ENCODE peak calls at places on chromosomes 6 and 20, in five cellular contexts. One of them, this sample, is unnamed.

GRCh38 chr6:95087394-95088097 is 489.8 kb upstream of the MANEA start:
- DNase-seq in aorta: no peak
- DNase-seq in Peyer's patch: no peak
- DNase-seq in SK-N-SH: peak; percentile 34
- DNase-seq in adrenal gland: peak; percentile 43
- DNase-seq in this sample: no peak

GRCh38 chr6:17899491-17899890 is 87.9 kb downstream of the KIF13A start:
- DNase-seq in aorta: no peak
- DNase-seq in Peyer's patch: no peak
- DNase-seq in SK-N-SH: no peak
- DNase-seq in adrenal gland: no peak
- DNase-seq in this sample: no peak

GRCh38 chr6:5135783-5136376 is 50.7 kb downstream of the PPP1R3G start:
- DNase-seq in aorta: no peak
- DNase-seq in Peyer's patch: no peak
- DNase-seq in SK-N-SH: peak; percentile 53
- DNase-seq in adrenal gland: no peak
- DNase-seq in this sample: no peak

GRCh38 chr6:108648186-108648585 is 87.5 kb downstream of the FOXO3 start:
- DNase-seq in aorta: no peak
- DNase-seq in Peyer's patch: no peak
- DNase-seq in SK-N-SH: no peak
- DNase-seq in adrenal gland: no peak
- DNase-seq in this sample: no peak

GRCh38 chr20:40322941-40323340 is 366.1 kb downstream of the MAFB start:
- DNase-seq in aorta: no peak
- DNase-seq in Peyer's patch: no peak
- DNase-seq in SK-N-SH: no peak
- DNase-seq in adrenal gland: no peak
- DNase-seq in this sample: no peak

GRCh38 chr6:45076217-45076616 is 251.9 kb upstream of the RUNX2 start:
- DNase-seq in aorta: no peak
- DNase-seq in Peyer's patch: no peak
- DNase-seq in SK-N-SH: no peak
- DNase-seq in adrenal gland: no peak
- DNase-seq in this sample: no peak

GRCh38 chr20:48701702-48702101 is 126.1 kb downstream of the PREX1 start:
- DNase-seq in aorta: peak; percentile 9
- DNase-seq in Peyer's patch: no peak
- DNase-seq in SK-N-SH: no peak
- DNase-seq in adrenal gland: no peak
- DNase-seq in this sample: no peak

GRCh38 chr6:85408039-85408438 is 41.8 kb upstream of the NT5E start:
- DNase-seq in aorta: no peak
- DNase-seq in Peyer's patch: no peak
- DNase-seq in SK-N-SH: no peak
- DNase-seq in adrenal gland: no peak
- DNase-seq in this sample: no peak

GRCh38 chr20:37789408-37789807 is 95.6 kb downstream of the CTNNBL1 start:
- DNase-seq in aorta: no peak
- DNase-seq in Peyer's patch: no peak
- DNase-seq in SK-N-SH: no peak
- DNase-seq in adrenal gland: no peak
- DNase-seq in this sample: no peak

GRCh38 chr6:52697903-52698302 is 27.0 kb downstream of the TMEM14A start:
- DNase-seq in aorta: no peak
- DNase-seq in Peyer's patch: no peak
- DNase-seq in SK-N-SH: peak; percentile 6
- DNase-seq in adrenal gland: no peak
- DNase-seq in this sample: no peak

GRCh38 chr20:30503992-30504570 is 753.4 kb upstream of the DEFB115 start:
- DNase-seq in aorta: no peak
- DNase-seq in Peyer's patch: no peak
- DNase-seq in SK-N-SH: no peak
- DNase-seq in adrenal gland: no peak
- DNase-seq in this sample: no peak

GRCh38 chr20:9503530-9504251 is 10.7 kb upstream of the LAMP5 start:
- DNase-seq in aorta: peak; percentile 45
- DNase-seq in Peyer's patch: no peak
- DNase-seq in SK-N-SH: no peak
- DNase-seq in adrenal gland: no peak
- DNase-seq in this sample: no peak

GRCh38 chr20:5114403-5114802 is 5.4 kb downstream of the PCNA start:
- DNase-seq in aorta: no peak
- DNase-seq in Peyer's patch: no peak
- DNase-seq in SK-N-SH: no peak
- DNase-seq in adrenal gland: no peak
- DNase-seq in this sample: no peak

GRCh38 chr6:43274916-43275597 is 23.0 kb upstream of the SLC22A7 start:
- DNase-seq in aorta: no peak
- DNase-seq in Peyer's patch: peak; percentile 89
- DNase-seq in SK-N-SH: peak; percentile 88
- DNase-seq in adrenal gland: no peak
- DNase-seq in this sample: no peak

GRCh38 chr20:44253528-44253927 is 6.4 kb downstream of the GDAP1L1 start:
- DNase-seq in aorta: no peak
- DNase-seq in Peyer's patch: no peak
- DNase-seq in SK-N-SH: peak; percentile 55
- DNase-seq in adrenal gland: no peak
- DNase-seq in this sample: no peak

GRCh38 chr20:25464501-25465204 is 57.2 kb downstream of the GINS1 start:
- DNase-seq in aorta: no peak
- DNase-seq in Peyer's patch: no peak
- DNase-seq in SK-N-SH: peak; percentile 65
- DNase-seq in adrenal gland: no peak
- DNase-seq in this sample: peak; percentile 20

GRCh38 chr6:40563111-40563510 is 24.1 kb downstream of the LRFN2 start:
- DNase-seq in aorta: no peak
- DNase-seq in Peyer's patch: no peak
- DNase-seq in SK-N-SH: no peak
- DNase-seq in adrenal gland: no peak
- DNase-seq in this sample: no peak

GRCh38 chr6:52022675-52023074 is 64.7 kb downstream of the PKHD1 start:
- DNase-seq in aorta: no peak
- DNase-seq in Peyer's patch: no peak
- DNase-seq in SK-N-SH: no peak
- DNase-seq in adrenal gland: no peak
- DNase-seq in this sample: no peak

DNA sequence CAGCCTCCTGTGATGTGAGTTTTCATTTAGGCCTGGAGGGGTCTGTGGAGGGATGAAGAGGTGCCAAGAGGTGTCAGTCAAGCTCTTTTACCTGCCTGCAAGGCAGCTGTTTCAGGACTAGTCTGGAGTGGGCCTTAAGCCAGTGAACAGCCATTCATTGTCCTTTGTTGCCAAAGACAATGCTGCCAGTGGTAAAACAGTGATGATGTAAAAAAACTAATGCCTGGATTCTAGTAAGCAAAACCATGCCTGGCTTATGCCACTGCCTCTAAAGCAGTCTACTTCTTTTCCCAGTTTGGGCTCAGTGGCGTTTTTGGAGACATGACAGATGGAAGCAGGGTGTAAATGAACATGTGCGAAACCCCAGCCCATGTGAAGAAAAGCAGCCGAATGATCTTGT is 93.5 kb upstream of the KCNK16 start:
- DNase-seq in aorta: no peak
- DNase-seq in Peyer's patch: no peak
- DNase-seq in SK-N-SH: no peak
- DNase-seq in adrenal gland: no peak
- DNase-seq in this sample: no peak
- H3K27ac ChIP-seq in aorta: no peak overlapping the region
- H3K27ac ChIP-seq in Peyer's patch: no peak overlapping the region
- H3K27ac ChIP-seq in SK-N-SH: no peak overlapping the region
- H3K27ac ChIP-seq in adrenal gland: no peak overlapping the region
- H3K27ac ChIP-seq in this sample: no peak overlapping the region

GRCh38 chr6:63478751-63479150 is 93.5 kb upstream of the LOC128125822 start:
- DNase-seq in aorta: no peak
- DNase-seq in Peyer's patch: no peak
- DNase-seq in SK-N-SH: no peak
- DNase-seq in adrenal gland: no peak
- DNase-seq in this sample: no peak
- H3K27ac ChIP-seq in aorta: no peak overlapping the region
- H3K27ac ChIP-seq in Peyer's patch: no peak overlapping the region
- H3K27ac ChIP-seq in SK-N-SH: no peak overlapping the region
- H3K27ac ChIP-seq in adrenal gland: no peak overlapping the region
- H3K27ac ChIP-seq in this sample: no peak overlapping the region

GRCh38 chr6:144675231-144675861 is 390.2 kb downstream of the UTRN start:
- DNase-seq in aorta: peak; percentile 61
- DNase-seq in Peyer's patch: no peak
- DNase-seq in SK-N-SH: no peak
- DNase-seq in adrenal gland: peak; percentile 51
- DNase-seq in this sample: no peak
- H3K27ac ChIP-seq in aorta: no peak overlapping the region
- H3K27ac ChIP-seq in Peyer's patch: no peak overlapping the region
- H3K27ac ChIP-seq in SK-N-SH: peak overlapping the region; percentile 44
- H3K27ac ChIP-seq in adrenal gland: no peak overlapping the region
- H3K27ac ChIP-seq in this sample: no peak overlapping the region

GRCh38 chr20:33561981-33562601 is 72.2 kb downstream of the CBFA2T2 start:
- DNase-seq in aorta: peak; percentile 59
- DNase-seq in Peyer's patch: peak; percentile 61
- DNase-seq in SK-N-SH: peak; percentile 83
- DNase-seq in adrenal gland: peak; percentile 67
- DNase-seq in this sample: no peak
- H3K27ac ChIP-seq in aorta: peak overlapping the region; percentile 38
- H3K27ac ChIP-seq in Peyer's patch: no peak overlapping the region
- H3K27ac ChIP-seq in SK-N-SH: peak overlapping the region; percentile 97
- H3K27ac ChIP-seq in adrenal gland: peak overlapping the region; percentile 42
- H3K27ac ChIP-seq in this sample: no peak overlapping the region

GRCh38 chr20:34085544-34086040 is 26.5 kb downstream of the EIF2S2 start:
- DNase-seq in aorta: no peak
- DNase-seq in Peyer's patch: no peak
- DNase-seq in SK-N-SH: no peak
- DNase-seq in adrenal gland: no peak
- DNase-seq in this sample: no peak
- H3K27ac ChIP-seq in aorta: no peak overlapping the region
- H3K27ac ChIP-seq in Peyer's patch: no peak overlapping the region
- H3K27ac ChIP-seq in SK-N-SH: no peak overlapping the region
- H3K27ac ChIP-seq in adrenal gland: no peak overlapping the region
- H3K27ac ChIP-seq in this sample: no peak overlapping the region

GRCh38 chr6:160079686-160080043 is 42.0 kb upstream of the SLC22A1 start:
- DNase-seq in aorta: no peak
- DNase-seq in Peyer's patch: no peak
- DNase-seq in SK-N-SH: no peak
- DNase-seq in adrenal gland: no peak
- DNase-seq in this sample: no peak
- H3K27ac ChIP-seq in aorta: no peak overlapping the region
- H3K27ac ChIP-seq in Peyer's patch: no peak overlapping the region
- H3K27ac ChIP-seq in SK-N-SH: no peak overlapping the region
- H3K27ac ChIP-seq in adrenal gland: no peak overlapping the region
- H3K27ac ChIP-seq in this sample: no peak overlapping the region

GRCh38 chr6:32943864-32944263 is 3.0 kb upstream of the HLA-DMB start:
- DNase-seq in aorta: no peak
- DNase-seq in Peyer's patch: no peak
- DNase-seq in SK-N-SH: no peak
- DNase-seq in adrenal gland: no peak
- DNase-seq in this sample: no peak
- H3K27ac ChIP-seq in aorta: no peak overlapping the region
- H3K27ac ChIP-seq in Peyer's patch: peak overlapping the region; percentile 88
- H3K27ac ChIP-seq in SK-N-SH: no peak overlapping the region
- H3K27ac ChIP-seq in adrenal gland: peak overlapping the region; percentile 38
- H3K27ac ChIP-seq in this sample: no peak overlapping the region

GRCh38 chr20:57558614-57559285 is 2.2 kb upstream of the PCK1 start:
- DNase-seq in aorta: no peak
- DNase-seq in Peyer's patch: no peak
- DNase-seq in SK-N-SH: no peak
- DNase-seq in adrenal gland: no peak
- DNase-seq in this sample: no peak

GRCh38 chr20:57559658-57560553 is 1.0 kb upstream of the PCK1 start:
- DNase-seq in aorta: no peak
- DNase-seq in Peyer's patch: no peak
- DNase-seq in SK-N-SH: no peak
- DNase-seq in adrenal gland: no peak
- DNase-seq in this sample: no peak

GRCh38 chr20:57556980-57557274 is 4.0 kb upstream of the PCK1 start:
- DNase-seq in aorta: no peak
- DNase-seq in Peyer's patch: no peak
- DNase-seq in SK-N-SH: no peak
- DNase-seq in adrenal gland: no peak
- DNase-seq in this sample: no peak

GRCh38 chr20:57559286-57559627 is 1.7 kb upstream of the PCK1 start:
- DNase-seq in aorta: no peak
- DNase-seq in Peyer's patch: no peak
- DNase-seq in SK-N-SH: no peak
- DNase-seq in adrenal gland: no peak
- DNase-seq in this sample: no peak

GRCh38 chr20:57557926-57558613 is 2.8 kb upstream of the PCK1 start:
- DNase-seq in aorta: no peak
- DNase-seq in Peyer's patch: no peak
- DNase-seq in SK-N-SH: no peak
- DNase-seq in adrenal gland: no peak
- DNase-seq in this sample: no peak
- H3K27ac ChIP-seq in aorta: no peak overlapping the region
- H3K27ac ChIP-seq in Peyer's patch: no peak overlapping the region
- H3K27ac ChIP-seq in SK-N-SH: no peak overlapping the region
- H3K27ac ChIP-seq in adrenal gland: no peak overlapping the region
- H3K27ac ChIP-seq in this sample: no peak overlapping the region

DNA sequence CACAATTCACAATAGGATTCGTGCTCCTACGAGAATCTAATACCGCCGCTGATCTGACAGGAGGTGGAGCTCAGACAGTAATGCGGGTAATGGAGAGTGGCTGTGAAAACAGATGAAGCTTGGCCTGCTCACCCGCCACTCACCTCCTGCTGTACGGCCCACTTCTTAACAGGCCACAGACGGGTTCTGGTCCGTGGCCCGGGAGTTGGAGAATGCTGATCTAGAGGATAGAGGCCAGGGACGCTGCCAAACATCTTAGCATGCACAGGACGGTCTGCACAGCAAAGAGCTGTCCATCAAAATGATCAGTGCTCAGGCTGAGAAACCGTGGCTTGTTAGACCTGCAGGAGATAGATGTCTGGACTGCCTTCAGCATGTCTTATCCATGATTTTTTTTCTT is 186.4 kb downstream of the SASH1 start:
- DNase-seq in aorta: no peak
- DNase-seq in Peyer's patch: no peak
- DNase-seq in SK-N-SH: no peak
- DNase-seq in adrenal gland: no peak
- DNase-seq in this sample: peak; percentile 54
- H3K27ac ChIP-seq in aorta: peak overlapping the region; percentile 55
- H3K27ac ChIP-seq in Peyer's patch: no peak overlapping the region
- H3K27ac ChIP-seq in SK-N-SH: no peak overlapping the region
- H3K27ac ChIP-seq in adrenal gland: no peak overlapping the region
- H3K27ac ChIP-seq in this sample: peak overlapping the region; percentile 27

DNA sequence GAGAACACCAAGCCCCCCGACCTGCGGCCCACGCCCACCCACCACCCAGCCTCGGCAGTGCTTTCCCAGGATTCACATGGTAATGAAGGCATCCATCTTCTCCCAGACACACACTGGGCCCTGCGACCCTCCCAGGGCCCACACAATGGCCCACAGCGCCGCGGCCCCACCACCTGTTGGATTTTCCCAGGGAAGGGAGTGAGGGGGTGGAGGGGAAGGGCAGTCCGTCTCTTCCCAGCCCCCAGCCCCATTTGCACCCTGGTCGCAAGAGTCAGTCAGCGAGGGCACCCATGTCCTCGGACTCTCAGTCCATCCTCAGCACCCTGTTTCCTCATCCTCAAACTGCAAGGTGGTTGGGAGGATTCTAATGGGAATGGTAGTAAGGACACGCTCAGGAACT is 23.7 kb upstream of the ID1 start:
- DNase-seq in aorta: no peak
- DNase-seq in Peyer's patch: no peak
- DNase-seq in SK-N-SH: no peak
- DNase-seq in adrenal gland: no peak
- DNase-seq in this sample: no peak
- H3K27ac ChIP-seq in aorta: no peak overlapping the region
- H3K27ac ChIP-seq in Peyer's patch: no peak overlapping the region
- H3K27ac ChIP-seq in SK-N-SH: no peak overlapping the region
- H3K27ac ChIP-seq in adrenal gland: no peak overlapping the region
- H3K27ac ChIP-seq in this sample: no peak overlapping the region

This sample was measured in caudate nucleus.